ENCODE peak calls at places on chromosomes 16 and 17, in five cellular contexts. C is activated CD8-positive, alpha-beta T cell treated with anti-CD3 and anti-CD28 coated beads for 36 hours; T is body of pancreas; I is mucosa of descending colon; M is AG04450. P is an unnamed sample.
A peak's percentile ranks its signal among the peaks of the same experiment; 100 is the strongest.

GRCh38 chr17:4715071-4715749 is 4.8 kb downstream of the ARRB2 start:
- DNase-seq in T (no peak), I (no peak), M (no peak), C (peak; percentile 67), P (no peak)

GRCh38 chr17:76511562-76512365 is 10.5 kb upstream of the RHBDF2 start:
- DNase-seq in T (no peak), I (no peak), C (no peak), M (no peak), P (no peak)

GRCh38 chr17:55814377-55814776 is 63.5 kb downstream of the PCTP start:
- DNase-seq in C (no peak), M (no peak), I (no peak), T (peak; percentile 26), P (no peak)

GRCh38 chr17:81553616-81554181 is 1.5 kb upstream of the FAAP100 start:
- DNase-seq in C (peak; percentile 28), T (peak; percentile 44), I (no peak), M (peak; percentile 92), P (no peak)

GRCh38 chr16:73365010-73365409 is 317.1 kb upstream of the ZFHX3 start:
- DNase-seq in M (peak; percentile 16), C (no peak), T (peak; percentile 24), I (peak; percentile 23), P (no peak)

GRCh38 chr17:909642-910323 is 69.8 kb downstream of the NXN start:
- DNase-seq in I (no peak), T (no peak), M (no peak), C (no peak), P (no peak)

GRCh38 chr17:82303944-82304808 is 13.2 kb downstream of the CD7 start:
- DNase-seq in T (no peak), C (no peak), M (no peak), I (no peak), P (peak; percentile 24)

GRCh38 chr16:47617732-47618131 is 156.6 kb downstream of the PHKB start:
- DNase-seq in I (no peak), M (no peak), C (no peak), T (no peak), P (no peak)

GRCh38 chr16:51137097-51137496 is 14.0 kb downstream of the SALL1 start:
- DNase-seq in I (no peak), T (no peak), C (no peak), M (no peak), P (no peak)

GRCh38 chr17:1413281-1413791 is 13.3 kb upstream of the YWHAE start:
- DNase-seq in M (no peak), T (peak; percentile 83), C (no peak), I (peak; percentile 33), P (no peak)

GRCh38 chr17:72580321-72581127 is 459.7 kb downstream of the SOX9 start:
- DNase-seq in T (peak; percentile 79), C (no peak), I (peak; percentile 44), M (no peak), P (no peak)

GRCh38 chr17:60656499-60656898 is 21.2 kb upstream of the BCAS3 start:
- DNase-seq in T (no peak), C (no peak), I (no peak), M (no peak), P (no peak)

GRCh38 chr17:62193297-62193696 is 128.2 kb upstream of the MED13 start:
- DNase-seq in I (no peak), M (no peak), T (no peak), C (no peak), P (no peak)

GRCh38 chr16:4290236-4290830 is 17.5 kb upstream of the TFAP4 start:
- DNase-seq in I (no peak), M (no peak), C (no peak), T (no peak), P (no peak)

GRCh38 chr17:71438631-71439146 is 682.1 kb upstream of the SOX9 start:
- DNase-seq in T (no peak), C (no peak), M (peak; percentile 86), I (no peak), P (no peak)

GRCh38 chr17:920190-920589 is 59.4 kb downstream of the NXN start:
- DNase-seq in C (no peak), I (no peak), M (no peak), T (no peak), P (no peak)

GRCh38 chr16:4664538-4665418 is 28.6 kb upstream of the NUDT16L1 start:
- DNase-seq in I (peak; percentile 73), C (peak; percentile 83), M (no peak), T (no peak), P (peak; percentile 69)

GRCh38 chr17:42266918-42267766 is 9.0 kb downstream of the STAT5B start:
- DNase-seq in M (peak; percentile 88), T (no peak), I (no peak), C (peak; percentile 74), P (no peak)

GRCh38 chr17:6110088-6110487 is 39.9 kb downstream of the WSCD1 start:
- DNase-seq in C (peak; percentile 13), M (no peak), T (no peak), I (peak; percentile 44), P (peak; percentile 48)

GRCh38 chr17:12365805-12366204 is 299.9 kb upstream of the MYOCD start:
- DNase-seq in I (no peak), C (no peak), T (no peak), M (peak; percentile 16), P (no peak)

GRCh38 chr16:51408357-51408756 is 257.3 kb upstream of the SALL1 start:
- DNase-seq in T (no peak), I (no peak), M (no peak), C (no peak), P (no peak)

GRCh38 chr17:81869221-81870154 is 1.6 kb downstream of the ARHGDIA start:
- DNase-seq in I (peak; percentile 36), T (peak; percentile 51), C (peak; percentile 59), M (no peak), P (peak; percentile 81)

GRCh38 chr17:15920758-15921239 is 24.1 kb upstream of the ADORA2B start:
- DNase-seq in I (no peak), C (no peak), M (peak; percentile 94), T (no peak), P (no peak)

GRCh38 chr16:88747588-88748301 is 37.3 kb downstream of the PIEZO1 start:
- DNase-seq in I (peak; percentile 81), T (peak; percentile 47), C (peak; percentile 59), M (no peak), P (peak; percentile 74)

GRCh38 chr16:495127-495748 is 32.3 kb upstream of the CAPN15 start:
- DNase-seq in T (peak; percentile 42), M (peak; percentile 2), C (peak; percentile 54), I (peak; percentile 53), P (peak; percentile 65)

GRCh38 chr16:1458336-1458976 is 14.1 kb upstream of the CCDC154 start:
- DNase-seq in T (no peak), C (peak; percentile 47), M (no peak), I (no peak), P (no peak)

GRCh38 chr17:57084802-57085447 is at the start of gene AKAP1:
- DNase-seq in M (peak; percentile 70), T (peak; percentile 96), I (peak; percentile 96), C (peak; percentile 95), P (peak; percentile 99)

GRCh38 chr17:83179378-83179777 is 100.0 kb downstream of the METRNL start:
- DNase-seq in C (no peak), M (no peak), T (peak; percentile 1), I (no peak), P (no peak)

GRCh38 chr16:86077243-86077940 is 178.4 kb downstream of the IRF8 start:
- DNase-seq in M (no peak), T (no peak), C (no peak), I (no peak), P (no peak)
- TF ChIP-seq CTCF in M (no peak), T (no peak), C (no peak), I (no peak), P (no peak)

DNA sequence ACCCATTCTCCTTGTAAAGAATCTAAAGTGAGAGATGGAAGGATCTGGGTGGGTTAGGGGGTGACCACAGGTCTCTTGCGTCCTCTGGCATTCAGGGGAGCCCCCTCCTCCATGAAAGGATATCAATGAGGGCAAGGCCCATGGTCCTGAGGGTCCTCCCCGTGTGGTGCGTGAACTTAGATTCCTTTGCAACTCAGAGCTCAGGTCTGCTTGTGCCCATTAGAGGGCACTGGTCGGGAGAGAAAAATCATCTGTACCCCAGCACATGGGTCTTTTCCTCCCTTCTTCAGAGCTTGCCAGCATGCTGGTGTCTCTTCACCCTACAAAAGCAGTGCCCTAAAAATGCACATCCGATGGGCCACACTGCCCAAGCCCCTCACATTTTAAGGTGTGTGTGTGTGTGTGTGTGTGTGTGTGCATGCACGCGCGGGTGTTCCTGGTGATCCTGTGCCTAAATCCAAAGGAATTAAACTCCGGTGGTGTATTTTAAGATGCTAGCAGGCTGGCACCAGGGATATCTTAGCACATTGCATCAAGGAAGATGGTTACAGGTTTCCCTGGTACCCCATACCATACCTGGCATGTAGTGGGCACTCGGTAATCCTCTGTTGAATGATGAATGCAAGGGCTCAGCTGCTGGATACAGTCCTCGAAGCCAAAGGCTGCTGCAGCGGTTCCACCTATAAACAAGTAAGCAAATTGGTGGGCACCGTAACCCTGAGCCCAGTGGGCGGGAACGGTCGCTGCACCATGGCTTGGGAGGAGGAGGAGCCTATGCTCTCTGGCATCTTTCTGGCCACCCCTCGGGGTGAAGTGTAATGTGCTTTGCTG is 4.7 kb downstream of the C1QTNF1 start:
- DNase-seq in C (no peak), I (no peak), T (no peak), M (no peak), P (no peak)
- TF ChIP-seq CTCF in C (no peak), I (no peak), T (no peak), M (peak; percentile 26), P (no peak)

GRCh38 chr17:50146230-50146926 is 4.1 kb downstream of the PPP1R9B start:
- DNase-seq in I (no peak), C (peak; percentile 58), T (no peak), M (no peak), P (no peak)
- TF ChIP-seq CTCF in I (no peak), C (no peak), T (no peak), M (no peak), P (no peak)

GRCh38 chr16:70703041-70703834 is 17.4 kb upstream of the MTSS2 start:
- DNase-seq in M (peak; percentile 84), I (no peak), C (no peak), T (no peak), P (no peak)
- TF ChIP-seq CTCF in M (peak; percentile 60), I (no peak), C (no peak), T (no peak), P (no peak)

DNA sequence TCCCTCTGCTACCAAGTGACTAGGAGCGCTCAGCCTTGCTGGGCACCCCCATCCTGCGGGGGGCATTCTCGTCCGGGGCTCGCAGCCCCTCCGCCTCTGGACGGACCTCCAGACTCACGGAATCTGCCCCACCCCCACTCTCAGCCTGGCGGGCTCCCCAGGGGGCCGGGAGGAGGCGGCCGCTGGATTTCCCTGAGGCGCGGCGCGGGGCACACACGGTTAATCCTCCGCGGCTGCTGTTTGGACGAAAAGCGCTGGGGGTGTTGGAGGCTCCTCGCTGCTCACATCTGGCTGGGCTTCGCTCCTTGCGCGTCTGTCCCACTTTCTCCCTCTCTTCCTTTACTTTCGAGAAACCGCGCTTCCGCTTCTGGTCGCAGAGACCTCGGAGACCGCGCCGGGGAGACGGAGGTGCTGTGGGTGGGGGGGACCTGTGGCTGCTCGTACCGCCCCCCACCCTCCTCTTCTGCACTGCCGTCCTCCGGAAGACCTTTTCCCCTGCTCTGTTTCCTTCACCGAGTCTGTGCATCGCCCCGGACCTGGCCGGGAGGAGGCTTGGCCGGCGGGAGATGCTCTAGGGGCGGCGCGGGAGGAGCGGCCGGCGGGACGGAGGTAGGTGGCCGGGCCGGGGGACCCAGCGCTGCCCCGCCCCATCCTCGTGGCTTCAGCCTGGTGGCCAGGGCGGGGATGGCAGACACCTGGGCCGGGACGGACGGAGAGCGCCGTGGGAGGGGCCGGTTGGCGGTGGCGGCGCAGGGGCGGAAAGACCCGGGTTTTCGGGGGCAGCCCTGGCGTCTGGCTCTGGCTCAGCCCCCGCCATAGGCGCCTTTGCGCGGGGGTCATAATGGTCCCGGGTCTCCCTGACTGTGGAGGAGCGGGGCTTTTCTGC is at the start of gene C1QTNF1:
- DNase-seq in C (peak; percentile 56), M (no peak), T (no peak), I (peak; percentile 69), P (peak; percentile 76)
- TF ChIP-seq CTCF in C (peak; percentile 62), M (peak; percentile 25), T (peak; percentile 47), I (peak; percentile 20), P (peak; percentile 5)

P was measured in GM13977.